ENCODE peak calls at places on chromosomes 11 and 22, in four cellular contexts. J is B cell, N is GM23338, T is mesothelial cell of epicardium. U is an unnamed sample.

GRCh38 chr11:76709756-76710155 is 39.2 kb upstream of the LRRC32 start:
- DNase-seq in J (no peak), N (no peak), T (no peak), U (no peak)

GRCh38 chr22:45218974-45219373 is 21.7 kb downstream of the KIAA0930 start:
- DNase-seq in J (no peak), N (no peak), T (no peak), U (no peak)

GRCh38 chr11:69448471-69449284 is 32.8 kb upstream of the LINC01488 start:
- DNase-seq in J (no peak), N (no peak), T (no peak), U (no peak)

GRCh38 chr11:35413568-35413967 is 5.8 kb downstream of the SLC1A2 start:
- DNase-seq in J (no peak), N (no peak), T (no peak), U (no peak)

GRCh38 chr22:42949159-42949558 is 65.8 kb downstream of the PACSIN2 start:
- DNase-seq in J (no peak), N (no peak), T (no peak), U (no peak)

GRCh38 chr22:36008565-36008964 is 20.1 kb downstream of the RBFOX2 start:
- DNase-seq in J (no peak), N (no peak), T (no peak), U (no peak)

GRCh38 chr22:17994424-17995108 is 29.8 kb downstream of the MICAL3 start:
- DNase-seq in J (peak; percentile 77), N (no peak), T (no peak), U (no peak)

GRCh38 chr11:65896009-65896999 is 3.9 kb downstream of the FOSL1 start:
- DNase-seq in J (no peak), N (no peak), T (no peak), U (no peak)

GRCh38 chr22:20441631-20442484 is 4.2 kb upstream of the SCARF2 start:
- DNase-seq in J (no peak), N (no peak), T (no peak), U (no peak)

GRCh38 chr11:9600651-9601040 is 27.2 kb downstream of the WEE1 start:
- DNase-seq in J (no peak), N (no peak), T (no peak), U (no peak)

GRCh38 chr11:859394-860131 is 16.9 kb downstream of the TSPAN4 start:
- DNase-seq in J (no peak), N (no peak), T (peak; percentile 62), U (no peak)

GRCh38 chr22:30701872-30702271 is 7.2 kb downstream of the OSBP2 start:
- DNase-seq in J (no peak), N (no peak), T (no peak), U (no peak)

GRCh38 chr22:20479612-20480196 is 15.9 kb downstream of the KLHL22 start:
- DNase-seq in J (no peak), N (no peak), T (no peak), U (no peak)

GRCh38 chr22:16818538-16818937 is 6.7 kb downstream of the XKR3 start:
- DNase-seq in J (no peak), N (no peak), T (no peak), U (no peak)

GRCh38 chr11:34647532-34647931 is 26.6 kb downstream of the EHF start:
- DNase-seq in J (no peak), N (no peak), T (no peak), U (no peak)

GRCh38 chr11:46491661-46492331 is 100.2 kb upstream of the CHRM4 start:
- DNase-seq in J (no peak), N (no peak), T (no peak), U (no peak)

GRCh38 chr22:46293591-46294260 is 2.9 kb upstream of the GTSE1 start:
- DNase-seq in J (no peak), N (no peak), T (no peak), U (no peak)

GRCh38 chr11:60757231-60757800 is 649 bp downstream of the MS4A15 start:
- DNase-seq in J (no peak), N (no peak), T (no peak), U (no peak)

GRCh38 chr11:69511358-69512015 is 30.0 kb downstream of the LINC01488 start:
- DNase-seq in J (no peak), N (no peak), T (no peak), U (no peak)

GRCh38 chr11:27703453-27703852 is 3.2 kb upstream of the BDNF start:
- DNase-seq in J (no peak), N (no peak), T (no peak), U (no peak)

GRCh38 chr11:105092255-105093239 is 47.0 kb downstream of the CARD18 start:
- DNase-seq in J (no peak), N (no peak), T (no peak), U (no peak)

GRCh38 chr22:31344369-31345330 is 1.5 kb downstream of the PATZ1 start:
- DNase-seq in J (peak; percentile 76), N (peak; percentile 25), T (no peak), U (no peak)

GRCh38 chr11:1129666-1130160 is 28.0 kb upstream of the MUC5AC start:
- DNase-seq in J (no peak), N (no peak), T (no peak), U (no peak)

GRCh38 chr11:131899954-131900580 is 529.7 kb downstream of the NTM start:
- DNase-seq in J (no peak), N (no peak), T (no peak), U (no peak)

GRCh38 chr11:30586251-30587144 is at the start of gene MPPED2:
- DNase-seq in J (peak; percentile 52), N (peak; percentile 86), T (peak; percentile 50), U (peak; percentile 71)

GRCh38 chr22:20016734-20017621 is at the start of gene ARVCF:
- DNase-seq in J (peak; percentile 96), N (peak; percentile 97), T (peak; percentile 86), U (peak; percentile 89)

GRCh38 chr22:33063611-33064010 is 5.4 kb upstream of the SYN3 start:
- DNase-seq in J (no peak), N (no peak), T (no peak), U (no peak)

GRCh38 chr11:77191823-77192495 is 63.9 kb downstream of the MYO7A start:
- DNase-seq in J (peak; percentile 30), N (peak; percentile 98), T (peak; percentile 75), U (peak; percentile 68)

GRCh38 chr22:50483977-50484853 is 2.4 kb upstream of the MIOX start:
- DNase-seq in J (no peak), N (no peak), T (no peak), U (no peak)

GRCh38 chr11:69930081-69931059 is 111.2 kb upstream of the FGF3 start:
- DNase-seq in J (no peak), N (no peak), T (no peak), U (no peak)

GRCh38 chr11:18452927-18453326 is 2.7 kb upstream of the LDHAL6A start:
- DNase-seq in J (no peak), N (no peak), T (no peak), U (no peak)

GRCh38 chr11:86160546-86161149 is 83.9 kb upstream of the EED start:
- DNase-seq in J (no peak), N (no peak), T (no peak), U (no peak)

GRCh38 chr11:68271023-68271780 is 571 bp downstream of the C11orf24 start:
- DNase-seq in J (peak; percentile 81), N (peak; percentile 87), T (peak; percentile 43), U (peak; percentile 57)
- TF ChIP-seq CTCF in J (peak; percentile 60), N (peak; percentile 58), T (no peak), U (peak; percentile 60)

GRCh38 chr11:3223932-3224729 is 5.5 kb upstream of the MRGPRG start:
- DNase-seq in J (no peak), N (peak; percentile 25), T (no peak), U (no peak)
- TF ChIP-seq CTCF in J (no peak), N (peak; percentile 39), T (no peak), U (no peak)

DNA sequence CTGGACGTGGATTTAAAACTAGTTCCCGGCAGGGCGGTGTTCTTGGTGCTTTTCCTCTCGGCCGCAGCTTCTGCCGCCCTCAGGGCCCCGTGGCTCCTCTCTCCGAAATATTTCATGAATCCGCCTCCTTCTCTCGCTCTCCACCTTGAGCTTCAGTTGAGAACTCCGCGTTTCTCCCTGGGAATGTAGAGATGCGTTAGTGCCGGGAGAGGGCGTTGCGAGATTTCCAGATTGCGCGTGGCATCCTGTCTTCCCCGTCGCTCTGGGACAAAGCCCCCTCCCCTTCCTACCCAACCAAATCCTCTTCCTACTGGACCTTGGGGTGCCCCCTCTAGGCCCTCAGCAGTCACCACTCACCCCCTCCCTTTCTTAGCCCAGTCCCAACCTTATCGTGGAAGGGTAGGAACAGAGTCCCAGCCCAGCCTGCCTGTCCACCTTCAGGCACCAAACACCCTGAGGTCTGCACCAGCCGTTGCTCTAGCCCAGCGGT is 15.5 kb upstream of the RAC2 start:
- DNase-seq in J (peak; percentile 47), N (peak; percentile 81), T (no peak), U (peak; percentile 35)
- TF ChIP-seq CTCF in J (peak; percentile 29), N (peak; percentile 65), T (peak; percentile 41), U (peak; percentile 64)

GRCh38 chr11:80155412-80156017 is 714.7 kb upstream of the TENM4 start:
- DNase-seq in J (no peak), N (peak; percentile 80), T (no peak), U (peak; percentile 6)
- TF ChIP-seq CTCF in J (no peak), N (peak; percentile 71), T (no peak), U (peak; percentile 72)

GRCh38 chr22:27715078-27715477 is 86.5 kb downstream of the MN1 start:
- DNase-seq in J (no peak), N (no peak), T (no peak), U (no peak)
- TF ChIP-seq CTCF in J (no peak), N (peak; percentile 45), T (no peak), U (no peak)

U was measured in neural crest cell.